ENCODE peak calls at places on chromosomes 12 and 14, in eight cellular contexts. F is GM10248, R is GM12864, K is HFFc6, A is fibroblast of pulmonary artery, H is cardiac muscle cell, I is nephron progenitor cell, G is IMR-90. U is an unnamed sample.

GRCh38 chr12:78290606-78291345 is 460.1 kb downstream of the NAV3 start:
- DNase-seq in F (no peak), R (no peak), K (peak; percentile 78), A (peak; percentile 85), H (no peak), I (peak; percentile 35), G (peak; percentile 84), U (peak; percentile 34)

GRCh38 chr14:67963545-67963944 is 144.0 kb downstream of the RAD51B start:
- DNase-seq in F (no peak), R (no peak), K (no peak), A (no peak), H (no peak), I (no peak), G (no peak), U (no peak)

GRCh38 chr12:12265571-12266388 is 1.1 kb downstream of the LRP6 start:
- DNase-seq in F (no peak), R (no peak), K (peak; percentile 31), A (peak; percentile 56), H (peak; percentile 56), I (no peak), G (peak; percentile 64), U (no peak)

GRCh38 chr14:29274890-29275651 is 508.5 kb downstream of the FOXG1 start:
- DNase-seq in F (no peak), R (no peak), K (no peak), A (no peak), H (no peak), I (no peak), G (no peak), U (no peak)

GRCh38 chr12:96040305-96041133 is 5.1 kb upstream of the LTA4H start:
- DNase-seq in F (no peak), R (no peak), K (no peak), A (no peak), H (no peak), I (no peak), G (no peak), U (no peak)

GRCh38 chr12:2273288-2273687 is 220.5 kb downstream of the CACNA1C start:
- DNase-seq in F (no peak), R (no peak), K (peak; percentile 40), A (no peak), H (no peak), I (no peak), G (peak; percentile 83), U (no peak)

GRCh38 chr14:45253070-45253753 is at the start of gene MIS18BP1:
- DNase-seq in F (peak; percentile 91), R (peak; percentile 95), K (peak; percentile 97), A (peak; percentile 98), H (peak; percentile 95), I (peak; percentile 93), G (peak; percentile 95), U (peak; percentile 88)

GRCh38 chr12:54627304-54627703 is 7.4 kb downstream of the LACRT start:
- DNase-seq in F (no peak), R (no peak), K (no peak), A (no peak), H (no peak), I (no peak), G (no peak), U (no peak)

GRCh38 chr14:92673601-92674000 is 74.8 kb downstream of the LGMN start:
- DNase-seq in F (no peak), R (no peak), K (no peak), A (no peak), H (no peak), I (no peak), G (no peak), U (no peak)

GRCh38 chr12:98644433-98644711 is 216 bp downstream of the IKBIP start:
- DNase-seq in F (no peak), R (no peak), K (peak; percentile 36), A (no peak), H (peak; percentile 70), I (no peak), G (no peak), U (peak; percentile 14)

GRCh38 chr12:92785563-92785950 is 82.8 kb downstream of the PLEKHG7 start:
- DNase-seq in F (no peak), R (no peak), K (no peak), A (no peak), H (peak; percentile 13), I (no peak), G (no peak), U (no peak)

GRCh38 chr12:38392584-38393144 is 76.1 kb downstream of the ALG10B start:
- DNase-seq in F (no peak), R (no peak), K (peak; percentile 4), A (peak; percentile 14), H (no peak), I (no peak), G (no peak), U (no peak)

GRCh38 chr12:12925383-12925782 is 26.6 kb downstream of the GPRC5D start:
- DNase-seq in F (no peak), R (no peak), K (no peak), A (peak; percentile 45), H (no peak), I (no peak), G (no peak), U (no peak)

DNA sequence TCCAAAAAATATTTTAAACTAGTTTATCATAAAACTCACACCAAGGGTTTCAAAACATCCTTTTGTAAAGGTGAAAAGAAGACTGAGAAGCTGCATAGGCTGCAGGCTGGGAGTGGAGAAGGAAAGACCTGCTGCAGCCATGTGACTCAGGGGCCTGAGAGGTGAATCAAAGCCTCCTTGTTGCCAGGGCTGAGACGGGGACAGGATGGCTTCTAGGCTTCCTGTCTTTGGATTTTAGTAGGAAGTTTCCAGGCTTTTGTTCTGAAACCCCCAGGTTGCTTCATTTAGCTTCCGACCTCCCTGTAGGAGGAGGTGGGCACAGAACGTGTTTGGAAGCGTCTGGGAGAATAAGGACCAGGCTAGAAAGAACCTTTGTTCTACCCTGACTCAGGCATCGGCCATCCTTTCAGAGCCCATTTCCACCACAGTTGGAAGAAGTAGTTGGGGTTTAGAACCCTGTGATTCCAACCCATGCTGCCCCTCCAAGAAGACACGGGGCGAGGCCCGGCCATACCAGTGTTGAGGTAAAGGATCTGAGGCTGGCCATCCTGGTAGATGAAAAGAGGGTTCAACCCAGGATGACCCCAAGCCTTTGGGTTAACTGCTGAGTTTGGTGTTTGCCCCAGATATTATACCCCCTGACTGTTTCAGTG is 122.4 kb downstream of the SLC25A47 start:
- DNase-seq in F (no peak), R (no peak), K (no peak), A (no peak), H (no peak), I (no peak), G (no peak), U (no peak)
- TF ChIP-seq CTCF in F (no peak), R (no peak), K (no peak), A (no peak), H (no peak), I (no peak), G (no peak), U (no peak)

DNA sequence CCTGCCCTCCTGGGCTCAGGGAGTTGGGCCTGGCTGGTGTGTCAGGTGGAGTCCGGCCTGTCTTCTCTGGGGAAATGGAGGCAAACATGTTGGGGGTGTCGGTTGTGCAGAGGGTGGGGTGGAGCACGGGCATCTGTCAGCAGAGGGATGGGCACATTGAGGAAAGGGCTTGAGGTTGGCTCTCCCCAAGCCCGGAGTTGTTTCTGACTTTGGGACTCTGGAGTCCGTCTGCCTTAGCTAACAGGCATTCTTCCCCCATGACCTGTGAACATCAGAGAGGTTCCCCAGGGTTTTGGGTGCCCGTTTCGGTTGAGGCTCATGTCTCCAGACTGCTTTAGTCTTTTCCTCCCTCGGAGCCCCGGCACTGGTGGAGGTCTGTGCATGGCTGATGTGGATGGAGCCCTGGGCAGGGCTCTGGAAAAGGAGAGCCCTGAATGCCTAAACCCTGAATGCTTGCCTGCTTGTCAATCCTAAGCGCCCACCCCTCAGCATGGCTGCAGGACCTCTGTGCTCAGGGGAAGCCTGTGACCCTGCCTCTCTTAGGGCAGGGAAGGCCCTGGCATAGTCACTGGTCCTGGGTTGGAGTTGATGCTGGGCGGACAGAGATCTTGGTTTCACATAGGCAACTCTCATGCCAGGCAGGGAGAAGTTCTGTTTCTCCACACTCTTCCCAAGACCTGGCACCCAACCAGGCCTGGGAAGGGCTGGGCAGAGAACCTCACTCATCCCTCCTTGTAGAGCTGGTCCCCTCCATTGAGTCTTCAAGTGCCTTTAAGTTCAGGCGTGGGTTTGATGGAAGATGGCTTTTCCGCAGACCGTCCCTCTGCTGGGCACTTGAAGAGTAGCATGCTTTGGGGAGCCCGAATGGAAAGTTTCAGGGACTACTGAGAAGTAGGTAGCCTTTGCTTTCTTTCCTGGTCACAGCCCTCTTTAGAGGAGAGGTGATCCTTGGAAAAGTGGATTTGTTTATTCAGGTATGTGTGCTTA is 13.0 kb downstream of the NYNRIN start:
- DNase-seq in F (peak; percentile 70), R (no peak), K (peak; percentile 23), A (peak; percentile 79), H (peak; percentile 50), I (no peak), G (peak; percentile 59), U (no peak)
- TF ChIP-seq CTCF in F (peak; percentile 55), R (peak; percentile 80), K (peak; percentile 85), A (peak; percentile 82), H (peak; percentile 81), I (peak; percentile 58), G (peak; percentile 68), U (peak; percentile 76)

GRCh38 chr14:75984674-75985073 is 889 bp upstream of the IFT43 start:
- DNase-seq in F (no peak), R (no peak), K (no peak), A (no peak), H (no peak), I (no peak), G (no peak), U (no peak)

GRCh38 chr14:75981426-75981825 is 369 bp downstream of the TGFB3 start:
- DNase-seq in F (peak; percentile 87), R (peak; percentile 37), K (no peak), A (no peak), H (peak; percentile 32), I (peak; percentile 34), G (no peak), U (no peak)

GRCh38 chr14:75980856-75981255 is 939 bp downstream of the TGFB3 start:
- DNase-seq in F (no peak), R (no peak), K (no peak), A (no peak), H (no peak), I (no peak), G (no peak), U (no peak)

GRCh38 chr14:75981826-75982723 is at the start of gene TGFB3:
- DNase-seq in F (peak; percentile 82), R (no peak), K (peak; percentile 89), A (peak; percentile 94), H (peak; percentile 87), I (peak; percentile 88), G (peak; percentile 93), U (peak; percentile 92)

DNA sequence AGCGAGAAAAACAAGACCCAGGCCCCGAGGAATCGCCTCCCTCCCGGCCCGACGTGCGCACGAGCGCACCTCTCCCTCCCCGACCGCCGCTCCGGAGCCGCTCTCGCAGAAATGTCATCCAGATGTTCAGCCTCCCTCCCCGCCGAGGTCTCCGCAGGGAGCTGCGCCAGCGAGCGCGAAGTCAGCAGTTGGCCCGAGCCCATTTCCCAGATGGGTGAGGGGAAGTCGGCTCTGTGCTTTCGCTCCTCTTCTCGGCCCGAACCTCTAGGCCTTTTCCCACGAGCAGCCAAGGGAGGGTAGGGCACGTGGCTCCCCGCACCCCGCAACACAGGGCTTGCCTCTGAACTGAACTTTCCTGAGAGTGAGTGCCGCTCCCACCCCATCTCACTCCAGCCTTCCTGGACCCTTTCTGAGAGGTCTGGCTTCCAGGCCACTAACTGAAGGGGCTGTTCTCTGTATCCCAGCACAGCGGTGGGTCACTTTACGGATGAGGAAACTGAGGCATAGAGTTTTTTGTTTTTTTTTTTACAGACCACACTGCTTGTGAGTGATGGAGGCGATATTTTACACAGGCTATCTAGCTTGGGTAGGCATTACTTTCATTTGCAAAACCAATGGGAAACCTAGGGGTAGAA is 1.0 kb upstream of the TGFB3 start:
- DNase-seq in F (no peak), R (no peak), K (peak; percentile 11), A (peak; percentile 67), H (no peak), I (no peak), G (peak; percentile 61), U (no peak)
- TF ChIP-seq CTCF in F (no peak), R (no peak), K (peak; percentile 65), A (no peak), H (no peak), I (peak; percentile 30), G (no peak), U (no peak)

GRCh38 chr14:50311337-50311973 is 574 bp downstream of the L2HGDH start:
- DNase-seq in F (no peak), R (no peak), K (no peak), A (no peak), H (no peak), I (peak; percentile 26), G (no peak), U (no peak)
- TF ChIP-seq CTCF in F (no peak), R (peak; percentile 55), K (no peak), A (peak; percentile 34), H (peak; percentile 43), I (peak; percentile 43), G (peak; percentile 20), U (peak; percentile 22)